ENCODE peak calls at places on chromosomes 13 and 19, in ten cellular contexts. H, T, L, B, D, S, G, Z, Y and C are unnamed samples.

GRCh38 chr13:101424381-101425155 is 8.3 kb upstream of the NALCN start:
- DNase-seq in H (no peak), T (peak; percentile 83), L (no peak), B (no peak), D (no peak), S (no peak), G (no peak), Z (peak; percentile 57), Y (no peak), C (no peak)

GRCh38 chr19:14175351-14175792 is 30.6 kb downstream of the ADGRL1 start:
- DNase-seq in H (no peak), T (no peak), L (no peak), B (no peak), D (no peak), S (no peak), G (no peak), Z (no peak), Y (no peak), C (no peak)

GRCh38 chr13:58134525-58134924 is 503.0 kb downstream of the PCDH17 start:
- DNase-seq in H (no peak), T (no peak), L (no peak), B (no peak), D (no peak), S (no peak), G (no peak), Z (no peak), Y (no peak), C (no peak)

GRCh38 chr19:41837981-41838708 is 6.3 kb downstream of the LYPD4 start:
- DNase-seq in H (no peak), T (no peak), L (no peak), B (no peak), D (no peak), S (no peak), G (no peak), Z (no peak), Y (no peak), C (no peak)

GRCh38 chr19:6062274-6062673 is 48.0 kb downstream of the RFX2 start:
- DNase-seq in H (no peak), T (no peak), L (no peak), B (no peak), D (no peak), S (no peak), G (no peak), Z (no peak), Y (no peak), C (no peak)

GRCh38 chr19:45420356-45420755 is 3.4 kb downstream of the ERCC1 start:
- DNase-seq in H (no peak), T (no peak), L (no peak), B (no peak), D (no peak), S (no peak), G (no peak), Z (no peak), Y (no peak), C (no peak)

GRCh38 chr19:18294467-18294864 is 13.0 kb upstream of the JUND start:
- DNase-seq in H (no peak), T (no peak), L (no peak), B (no peak), D (no peak), S (no peak), G (no peak), Z (no peak), Y (no peak), C (no peak)

GRCh38 chr19:51071006-51071405 is 6.1 kb upstream of the KLK13 start:
- DNase-seq in H (no peak), T (no peak), L (no peak), B (no peak), D (no peak), S (no peak), G (no peak), Z (no peak), Y (no peak), C (no peak)

GRCh38 chr19:42228640-42229039 is 8.5 kb downstream of the ZNF526 start:
- DNase-seq in H (no peak), T (no peak), L (no peak), B (no peak), D (no peak), S (no peak), G (no peak), Z (no peak), Y (no peak), C (no peak)

GRCh38 chr13:32262619-32263018 is 52.5 kb downstream of the ZAR1L start:
- DNase-seq in H (no peak), T (no peak), L (no peak), B (no peak), D (no peak), S (no peak), G (no peak), Z (no peak), Y (no peak), C (no peak)

GRCh38 chr19:51511353-51511752 is 9.8 kb upstream of the SIGLEC12 start:
- DNase-seq in H (no peak), T (peak; percentile 39), L (no peak), B (peak; percentile 40), D (no peak), S (no peak), G (no peak), Z (no peak), Y (no peak), C (no peak)

GRCh38 chr13:19634129-19634740 is 776 bp downstream of the MPHOSPH8 start:
- DNase-seq in H (no peak), T (peak; percentile 46), L (no peak), B (peak; percentile 54), D (peak; percentile 27), S (no peak), G (no peak), Z (peak; percentile 57), Y (no peak), C (peak; percentile 3)

GRCh38 chr13:39102981-39103490 is 64.8 kb downstream of the NHLRC3 start:
- DNase-seq in H (no peak), T (peak; percentile 68), L (no peak), B (no peak), D (no peak), S (no peak), G (no peak), Z (no peak), Y (no peak), C (no peak)